ENCODE peak calls at places on chromosome 15, in eight cellular contexts. O, I, D, V, Q, G, K and E are unnamed samples.

GRCh38 chr15:51672100-51672731 is 9.1 kb upstream of the SCG3 start:
- DNase-seq in K (no peak), Q (no peak), D (no peak), V (no peak), O (no peak), I (no peak), G (peak; percentile 33), E (peak; percentile 7)

GRCh38 chr15:62899090-62899493 is 143.5 kb upstream of the TPM1 start:
- DNase-seq in V (peak; percentile 67), O (no peak), I (no peak), G (no peak), K (peak; percentile 80), Q (no peak), D (no peak), E (peak; percentile 20)

GRCh38 chr15:58506064-58506490 is 74.3 kb downstream of the LIPC start:
- DNase-seq in Q (no peak), K (no peak), G (no peak), V (no peak), I (no peak), O (no peak), D (no peak), E (no peak)

GRCh38 chr15:100353469-100353868 is 11.7 kb upstream of the ADAMTS17 start:
- DNase-seq in D (no peak), V (no peak), G (no peak), O (no peak), K (no peak), I (no peak), Q (no peak), E (no peak)

GRCh38 chr15:80957556-80957955 is 32.1 kb downstream of the MESD start:
- DNase-seq in D (no peak), V (no peak), K (no peak), G (no peak), O (no peak), I (no peak), Q (no peak), E (peak; percentile 27)

GRCh38 chr15:56973463-56973862 is 55.0 kb downstream of the TCF12 start:
- DNase-seq in V (no peak), Q (no peak), K (no peak), D (no peak), G (no peak), O (no peak), I (no peak), E (no peak)

GRCh38 chr15:80059786-80060489 is 462 bp downstream of the ZFAND6 start:
- DNase-seq in I (peak; percentile 69), O (peak; percentile 12), G (peak; percentile 96), D (peak; percentile 92), V (peak; percentile 58), Q (peak; percentile 31), K (peak; percentile 34), E (peak; percentile 60)

GRCh38 chr15:74613953-74614743 is 1.5 kb upstream of the CLK3 start:
- DNase-seq in K (no peak), G (no peak), I (no peak), O (no peak), Q (no peak), V (peak; percentile 84), D (no peak), E (peak; percentile 52)

GRCh38 chr15:59116141-59116540 is 11.2 kb downstream of the CCNB2 start:
- DNase-seq in Q (no peak), K (no peak), G (no peak), O (no peak), I (no peak), D (no peak), V (no peak), E (no peak)